ENCODE peak calls at places on chromosomes 6 and 20, in four cellular contexts. O, Y, Q and X are unnamed samples.

GRCh38 chr6:134456284-134456683 is 138.4 kb upstream of the SGK1 start:
- DNase-seq in Y (no peak), O (no peak), Q (no peak), X (no peak)

GRCh38 chr20:43766395-43766794 is 39.6 kb upstream of the GTSF1L start:
- DNase-seq in Y (no peak), Q (no peak), O (no peak), X (no peak)

GRCh38 chr20:35615667-35616464 is at the start of gene SPAG4:
- DNase-seq in Y (no peak), Q (peak), O (no peak), X (peak)

GRCh38 chr6:127550403-127550802 is 26.6 kb upstream of the C6orf58 start:
- DNase-seq in Q (no peak), Y (peak), O (peak), X (no peak)

GRCh38 chr6:5644523-5645183 is 362.1 kb downstream of the NRN1 start:
- DNase-seq in O (no peak), Q (no peak), Y (no peak), X (peak)

GRCh38 chr6:105879902-105880547 is 206.1 kb upstream of the PRDM1 start:
- DNase-seq in O (peak), Y (no peak), Q (no peak), X (no peak)

GRCh38 chr6:137412562-137412961 is 81.6 kb downstream of the OLIG3 start:
- DNase-seq in Q (no peak), O (no peak), Y (peak), X (no peak)

GRCh38 chr20:1632228-1632577 is 12.4 kb upstream of the SIRPB1 start:
- DNase-seq in Q (no peak), Y (no peak), O (no peak), X (no peak)

GRCh38 chr6:90217621-90218496 is 78.8 kb downstream of the BACH2 start:
- DNase-seq in Y (no peak), O (no peak), Q (peak), X (no peak)

GRCh38 chr6:148566664-148567350 is 180.0 kb upstream of the UST start:
- DNase-seq in O (no peak), Q (no peak), Y (no peak), X (no peak)

GRCh38 chr20:57139342-57140093 is 126.9 kb downstream of the BMP7 start:
- DNase-seq in Y (no peak), Q (no peak), O (no peak), X (no peak)

GRCh38 chr20:23147647-23147963 is 61.5 kb upstream of the CD93 start:
- DNase-seq in O (no peak), Y (no peak), Q (no peak), X (no peak)

GRCh38 chr6:150813319-150813992 is 52.0 kb upstream of the MTHFD1L start:
- DNase-seq in Y (peak), Q (peak), O (no peak), X (peak)

GRCh38 chr20:64142546-64142945 is 21.7 kb upstream of the MYT1 start:
- DNase-seq in Q (peak), O (no peak), Y (no peak), X (no peak)

GRCh38 chr20:53869466-53870258 is 200.7 kb downstream of the BCAS1 start:
- DNase-seq in Y (peak), Q (peak), O (no peak), X (peak)

GRCh38 chr6:148835920-148836441 is 89.2 kb downstream of the UST start:
- DNase-seq in Q (no peak), Y (peak), O (peak), X (no peak)

GRCh38 chr6:23218751-23219150 is 649.4 kb downstream of the HDGFL1 start:
- DNase-seq in Q (no peak), Y (no peak), O (no peak), X (peak)

GRCh38 chr6:125918681-125919566 is 37.6 kb upstream of the HINT3 start:
- DNase-seq in Y (peak), Q (peak), O (peak), X (peak)

GRCh38 chr20:56781108-56781739 is 152.1 kb downstream of the TFAP2C start:
- DNase-seq in O (no peak), Q (no peak), Y (peak), X (no peak)

GRCh38 chr20:574297-574942 is 30.8 kb upstream of the CSNK2A1 start:
- DNase-seq in Y (no peak), Q (no peak), O (no peak), X (no peak)

GRCh38 chr6:474454-475185 is 83.1 kb downstream of the IRF4 start:
- DNase-seq in O (no peak), Y (peak), Q (peak), X (no peak)

GRCh38 chr6:168390746-168391400 is 50.1 kb upstream of the SMOC2 start:
- DNase-seq in O (no peak), Q (no peak), Y (no peak), X (no peak)

GRCh38 chr6:159722655-159723054 is 4.7 kb upstream of the WTAP start:
- DNase-seq in O (no peak), Q (no peak), Y (no peak), X (no peak)

GRCh38 chr6:121817141-121817540 is 381.7 kb downstream of the GJA1 start:
- DNase-seq in Y (peak), Q (no peak), O (no peak), X (no peak)

GRCh38 chr6:131917318-131917717 is 33.9 kb downstream of the CCN2 start:
- DNase-seq in O (no peak), Q (no peak), Y (peak), X (peak)

GRCh38 chr6:38638941-38639497 is 710 bp downstream of the BTBD9 start:
- DNase-seq in O (no peak), Y (peak), Q (peak), X (no peak)

DNA sequence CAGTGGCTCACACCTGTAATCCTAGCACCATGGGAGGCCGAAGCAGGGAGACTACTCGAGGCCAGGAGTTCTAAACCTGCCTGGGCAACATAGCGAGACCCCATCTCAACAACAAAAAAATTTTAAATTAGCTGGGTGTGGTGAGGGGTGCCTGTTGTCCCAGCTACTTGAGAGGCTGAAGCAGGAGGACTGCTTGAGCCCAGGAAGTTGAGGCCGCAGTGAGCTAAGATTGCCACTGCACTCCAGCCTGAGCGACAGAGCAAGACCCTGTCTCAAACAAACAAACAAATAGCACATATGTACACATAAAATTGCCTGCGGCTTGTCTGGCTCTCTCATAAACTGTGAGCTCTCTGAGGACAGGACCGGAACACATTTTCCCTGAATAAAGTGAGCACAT is 106.3 kb downstream of the BANF2 start:
- DNase-seq in Y (no peak), O (no peak), Q (no peak), X (no peak)
- H3K4me3 ChIP-seq in Y (no peak), O (no peak), Q (no peak), X (no peak)

DNA sequence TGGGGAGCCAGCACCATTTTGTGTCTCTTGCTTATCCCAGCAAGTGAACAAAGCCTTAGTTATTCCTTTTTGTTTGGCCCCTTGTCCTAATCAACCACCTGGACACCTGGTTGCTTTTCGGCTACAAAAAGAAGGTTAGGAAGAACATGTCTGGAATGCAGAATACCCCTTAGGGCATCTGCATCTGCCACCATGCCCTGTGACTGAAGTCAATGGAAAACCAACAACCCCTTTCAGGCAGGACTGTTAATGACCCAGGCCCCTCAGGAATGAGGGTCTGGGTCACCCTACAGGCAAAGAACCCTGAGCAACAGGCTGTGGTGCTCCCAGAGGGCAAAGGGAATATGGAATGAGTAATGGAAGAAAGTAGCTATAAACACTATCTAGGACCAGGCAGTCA is 78.5 kb downstream of the PDE10A start:
- DNase-seq in Y (no peak), Q (no peak), O (no peak), X (no peak)
- H3K4me3 ChIP-seq in Y (no peak), Q (no peak), O (no peak), X (no peak)

DNA sequence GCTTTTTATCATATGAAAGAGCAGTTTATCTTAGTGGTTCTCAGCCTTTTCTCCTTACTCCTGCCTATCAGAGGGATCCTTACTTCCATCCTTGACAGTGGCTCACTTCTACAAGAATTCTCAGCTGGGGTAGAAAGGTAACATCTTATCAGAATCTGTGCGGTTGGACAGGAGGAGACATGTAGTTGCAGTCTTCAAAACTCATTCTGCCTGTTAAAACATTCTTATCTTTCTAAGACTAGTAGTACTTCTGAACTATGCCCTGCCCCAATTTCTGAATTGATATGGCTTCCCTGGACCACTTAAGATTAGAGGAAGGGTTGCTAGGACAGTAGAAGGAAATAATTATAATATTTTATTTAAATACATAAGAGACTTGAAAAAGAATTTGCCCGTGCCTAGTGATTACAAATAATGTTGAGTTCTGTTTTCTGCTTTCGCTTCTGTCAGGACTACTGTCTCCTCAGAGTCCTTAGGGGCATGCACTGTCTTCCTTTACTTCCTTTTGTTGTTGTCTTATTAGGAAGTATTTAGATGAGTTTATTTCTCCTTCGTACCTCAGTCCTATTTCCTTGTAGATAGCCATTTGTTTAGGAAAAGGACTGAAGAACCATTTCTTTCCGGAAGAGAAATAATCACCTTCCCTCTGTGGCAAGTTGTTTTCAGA is 24.9 kb downstream of the BLTP3A start:
- DNase-seq in Q (no peak), O (no peak), Y (no peak), X (no peak)
- H3K4me3 ChIP-seq in Q (no peak), O (no peak), Y (no peak), X (no peak)

GRCh38 chr6:44681782-44682181 is 294.3 kb downstream of the CDC5L start:
- DNase-seq in Y (peak), O (no peak), Q (no peak), X (peak)
- H3K4me3 ChIP-seq in Y (no peak), O (no peak), Q (no peak), X (no peak)

GRCh38 chr20:11379257-11380011 is 538.3 kb upstream of the BTBD3 start:
- DNase-seq in O (no peak), Q (no peak), Y (peak), X (peak)
- H3K4me3 ChIP-seq in O (no peak), Q (no peak), Y (no peak), X (no peak)

GRCh38 chr6:111870054-111870750 is 3.0 kb downstream of the FYN start:
- DNase-seq in O (no peak), Q (no peak), Y (no peak), X (no peak)
- H3K4me3 ChIP-seq in O (no peak), Q (peak), Y (no peak), X (no peak)